ENCODE peak calls at places on chromosomes 11 and 22, in six cellular contexts. V is neuronal stem cell, O is H9, D is H1, M is IMR-90, S is trophoblast cell. A is an unnamed sample.

GRCh38 chr11:106306942-106307341 is 229.5 kb downstream of the AASDHPPT start:
- DNase-seq in V (no peak), O (no peak), D (no peak), M (no peak), S (peak; percentile 40), A (no peak)

GRCh38 chr22:45308624-45309421 is 911 bp upstream of the FAM118A start:
- DNase-seq in V (no peak), O (no peak), D (no peak), M (no peak), S (no peak), A (no peak)

GRCh38 chr11:27777013-27777412 is 76.8 kb upstream of the BDNF start:
- DNase-seq in V (no peak), O (no peak), D (no peak), M (no peak), S (no peak), A (no peak)

GRCh38 chr11:9563196-9563730 is 10.2 kb upstream of the WEE1 start:
- DNase-seq in V (no peak), O (no peak), D (no peak), M (no peak), S (no peak), A (no peak)

GRCh38 chr11:122628691-122629555 is 26.6 kb upstream of the UBASH3B start:
- DNase-seq in V (peak; percentile 57), O (peak; percentile 81), D (peak; percentile 34), M (peak; percentile 77), S (peak; percentile 91), A (peak; percentile 75)

GRCh38 chr11:76234704-76235232 is 28.5 kb upstream of the WNT11 start:
- DNase-seq in V (no peak), O (no peak), D (no peak), M (no peak), S (no peak), A (peak; percentile 86)

GRCh38 chr11:6505577-6506240 is 8.6 kb downstream of the DNHD1 start:
- DNase-seq in V (no peak), O (no peak), D (no peak), M (peak; percentile 75), S (peak; percentile 70), A (peak; percentile 72)

GRCh38 chr11:952406-953385 is 27.0 kb downstream of the AP2A2 start:
- DNase-seq in V (no peak), O (no peak), D (no peak), M (peak; percentile 67), S (peak; percentile 94), A (peak; percentile 52)

GRCh38 chr11:77151804-77152513 is 23.9 kb downstream of the MYO7A start:
- DNase-seq in V (no peak), O (no peak), D (no peak), M (peak; percentile 32), S (no peak), A (no peak)

GRCh38 chr22:50138036-50138435 is 32.5 kb upstream of the PANX2 start:
- DNase-seq in V (no peak), O (no peak), D (no peak), M (no peak), S (no peak), A (no peak)

GRCh38 chr11:43269229-43269928 is 42.4 kb upstream of the API5 start:
- DNase-seq in V (no peak), O (peak; percentile 59), D (no peak), M (no peak), S (no peak), A (no peak)

GRCh38 chr22:49547751-49548239 is 279.9 kb downstream of the BRD1 start:
- DNase-seq in V (no peak), O (no peak), D (no peak), M (no peak), S (no peak), A (no peak)

GRCh38 chr22:35150163-35151107 is 84.5 kb downstream of the ISX start:
- DNase-seq in V (peak; percentile 75), O (peak; percentile 84), D (peak; percentile 58), M (peak; percentile 42), S (peak; percentile 76), A (peak; percentile 33)

GRCh38 chr11:102447193-102447592 is 5.4 kb downstream of the TMEM123 start:
- DNase-seq in V (no peak), O (no peak), D (no peak), M (no peak), S (no peak), A (no peak)

GRCh38 chr11:29957406-29957805 is 59.4 kb downstream of the KCNA4 start:
- DNase-seq in V (no peak), O (no peak), D (no peak), M (no peak), S (no peak), A (no peak)

GRCh38 chr11:105181100-105181499 is 41.5 kb upstream of the CARD18 start:
- DNase-seq in V (no peak), O (no peak), D (no peak), M (peak; percentile 76), S (peak; percentile 57), A (peak; percentile 82)

GRCh38 chr11:117931331-117931950 is 2.2 kb upstream of the TMPRSS13 start:
- DNase-seq in V (no peak), O (no peak), D (no peak), M (no peak), S (no peak), A (no peak)

GRCh38 chr11:71250512-71251158 is 1.7 kb downstream of the SHANK2 start:
- DNase-seq in V (no peak), O (peak; percentile 27), D (no peak), M (no peak), S (no peak), A (peak; percentile 42)

GRCh38 chr11:62139526-62140301 is 15.9 kb downstream of the INCENP start:
- DNase-seq in V (no peak), O (peak; percentile 12), D (no peak), M (no peak), S (no peak), A (no peak)

GRCh38 chr11:15158351-15159015 is 43.8 kb downstream of the INSC start:
- DNase-seq in V (no peak), O (no peak), D (no peak), M (peak; percentile 88), S (peak; percentile 46), A (peak; percentile 96)

DNA sequence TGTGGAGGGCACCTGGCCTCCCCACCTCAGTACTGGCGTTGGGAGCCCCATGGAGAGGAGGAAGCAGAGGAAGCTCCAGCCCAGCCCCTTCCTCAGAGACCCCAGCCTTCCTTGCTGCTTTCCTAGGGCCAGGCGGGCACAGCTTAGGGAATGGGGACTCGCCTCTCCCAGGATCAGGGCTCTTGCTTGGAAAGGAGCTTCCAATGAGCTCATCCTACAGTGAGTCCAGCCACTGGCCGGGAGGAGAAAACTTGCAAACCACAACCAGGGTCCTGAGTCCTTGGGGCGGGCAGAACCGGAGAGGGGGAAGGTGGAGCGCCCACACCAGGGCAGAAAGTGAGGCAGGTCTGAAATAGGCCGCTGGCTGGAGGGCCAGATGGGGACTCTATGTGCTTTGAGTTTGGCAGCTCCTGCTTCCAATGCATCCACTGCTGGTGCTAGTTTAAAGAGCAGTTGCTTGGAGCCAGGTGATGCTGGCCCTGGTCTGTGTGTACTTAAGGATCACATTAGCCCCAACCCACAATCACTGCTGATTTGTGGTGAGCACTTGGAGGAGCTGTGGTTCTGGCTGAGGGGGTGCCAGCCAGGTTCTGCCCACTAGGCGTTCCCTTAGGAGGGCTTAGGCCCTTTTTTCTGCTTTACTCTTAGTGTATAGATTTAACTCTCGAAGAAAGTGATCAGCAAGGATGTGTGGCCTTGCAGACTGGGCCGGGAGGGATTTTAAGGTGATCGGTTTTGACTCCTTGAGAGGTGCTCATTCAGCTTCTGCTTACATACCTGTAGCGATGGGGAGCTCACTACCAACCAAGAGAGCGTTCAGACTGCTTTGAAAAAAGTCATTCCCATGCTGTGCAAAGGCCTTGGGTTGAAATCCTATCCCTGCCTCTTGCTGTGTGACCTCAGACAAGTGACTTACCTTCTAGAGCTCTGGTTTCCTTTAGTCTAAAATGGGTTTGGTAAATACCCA is 81.9 kb downstream of the TP53I11 start:
- DNase-seq in V (no peak), O (no peak), D (no peak), M (no peak), S (no peak), A (no peak)
- H3K4me1 ChIP-seq in V (peaks cover 39% of the 10 kb centered on the region), O (no peaks in the 10 kb centered on the region), D (no peaks in the 10 kb centered on the region), M (peaks cover 4% of the 10 kb centered on the region), S (no peaks in the 10 kb centered on the region), A (peaks cover 7% of the 10 kb centered on the region)

GRCh38 chr11:79098096-79098495 is 342.7 kb downstream of the TENM4 start:
- DNase-seq in V (no peak), O (no peak), D (no peak), M (no peak), S (peak; percentile 30), A (no peak)

GRCh38 chr11:79100093-79100704 is 340.6 kb downstream of the TENM4 start:
- DNase-seq in V (no peak), O (peak; percentile 62), D (no peak), M (peak; percentile 55), S (peak; percentile 59), A (peak; percentile 61)

GRCh38 chr11:79097279-79097875 is 343.5 kb downstream of the TENM4 start:
- DNase-seq in V (no peak), O (no peak), D (no peak), M (no peak), S (no peak), A (no peak)

GRCh38 chr11:79102821-79103220 is 338.0 kb downstream of the TENM4 start:
- DNase-seq in V (no peak), O (no peak), D (no peak), M (no peak), S (no peak), A (no peak)

GRCh38 chr11:79101736-79102135 is 339.1 kb downstream of the TENM4 start:
- DNase-seq in V (no peak), O (no peak), D (no peak), M (no peak), S (no peak), A (no peak)
- H3K14ac ChIP-seq in V (no peak overlapping the region), O (no peak overlapping the region), D (no peak overlapping the region), M (no peak overlapping the region), S (no peak overlapping the region), A (no peak overlapping the region)

DNA sequence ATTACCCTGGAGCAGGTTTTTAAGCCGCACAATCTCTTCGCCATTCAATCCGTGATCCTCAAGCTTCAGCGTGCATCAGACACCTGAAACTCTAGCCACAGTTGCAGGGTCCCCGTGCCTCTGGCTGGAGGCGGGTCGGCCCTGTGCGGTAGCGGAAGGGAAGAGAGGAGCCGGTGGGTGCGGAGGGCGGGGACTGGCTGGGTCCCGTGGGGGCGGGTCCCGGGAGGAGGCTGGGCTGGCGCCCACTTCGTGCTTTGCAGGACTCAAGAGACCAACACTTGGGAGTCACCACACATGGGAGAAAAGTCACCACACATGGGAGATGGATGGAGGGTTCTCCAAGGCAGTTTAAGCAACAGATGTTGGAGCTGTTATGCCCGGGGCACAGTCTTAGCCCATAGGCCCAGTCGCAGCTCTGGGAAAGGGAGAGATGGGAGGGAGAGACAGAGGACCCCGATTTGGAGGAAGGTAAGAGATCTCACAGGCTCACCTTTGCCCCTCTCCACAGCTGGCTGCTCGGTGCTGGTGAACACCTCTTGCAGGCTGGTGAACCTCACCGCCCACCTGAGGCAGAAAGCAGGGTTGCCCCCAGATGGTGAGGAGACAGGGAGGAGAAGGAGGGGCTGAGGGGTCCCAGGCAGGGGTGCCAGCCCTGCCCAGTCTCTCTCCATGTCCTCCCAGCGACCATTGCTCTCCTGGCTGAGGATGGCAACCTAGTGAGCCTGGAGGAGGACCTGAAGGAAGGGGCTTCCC is 965 bp downstream of the C22orf15 start:
- DNase-seq in V (no peak), O (peak; percentile 74), D (no peak), M (no peak), S (no peak), A (no peak)
- H3K4me1 ChIP-seq in V (peaks cover 22% of the 10 kb centered on the region), O (peaks cover 4% of the 10 kb centered on the region), D (no peaks in the 10 kb centered on the region), M (peaks cover 10% of the 10 kb centered on the region), S (peaks cover 13% of the 10 kb centered on the region), A (peaks cover 34% of the 10 kb centered on the region)

DNA sequence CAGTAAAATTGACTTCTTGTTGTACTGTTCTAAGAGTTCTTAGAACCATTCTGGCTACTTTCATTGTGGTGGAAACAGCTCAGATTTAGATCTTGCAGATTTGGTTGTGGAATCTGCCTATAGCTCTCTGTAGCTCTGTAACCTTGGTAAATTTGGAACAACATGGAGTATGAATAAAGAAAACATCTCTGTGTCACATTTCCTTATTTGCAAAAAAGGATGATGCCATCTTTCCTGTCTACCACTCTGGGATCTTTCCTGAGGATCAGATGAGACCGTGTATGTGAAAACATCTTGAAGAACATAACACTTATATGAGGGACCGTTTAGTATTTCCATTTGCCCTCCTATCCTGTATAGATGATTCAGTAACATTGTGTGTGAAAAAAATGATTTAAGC is 9.1 kb downstream of the ACRV1 start:
- DNase-seq in V (no peak), O (no peak), D (no peak), M (no peak), S (no peak), A (no peak)
- H3K14ac ChIP-seq in V (no peak overlapping the region), O (no peak overlapping the region), D (no peak overlapping the region), M (no peak overlapping the region), S (no peak overlapping the region), A (no peak overlapping the region)

A was measured in mesenchymal stem cell.